ENCODE peak calls at places on chromosomes 11 and 22, in five cellular contexts. P is MV-4-11, E is adipocyte, J is HS-5, I is fibroblast of lung. X is an unnamed sample.

GRCh38 chr11:123083623-123084029 is 21.7 kb upstream of the HSPA8 start:
- DNase-seq in P (peak), E (peak), J (peak), I (peak), X (no peak)

GRCh38 chr11:19868281-19868821 is 155.7 kb downstream of the NAV2 start:
- DNase-seq in P (no peak), E (peak), J (peak), I (peak), X (no peak)

GRCh38 chr11:31813242-31813960 is 2.3 kb upstream of the PAX6 start:
- DNase-seq in P (no peak), E (peak), J (no peak), I (peak), X (no peak)

GRCh38 chr11:5620606-5621521 is 3.9 kb upstream of the TRIM34 start:
- DNase-seq in P (no peak), E (peak), J (peak), I (peak), X (no peak)

GRCh38 chr11:77081976-77082836 is 15.4 kb downstream of the CAPN5 start:
- DNase-seq in P (no peak), E (no peak), J (no peak), I (no peak), X (no peak)

GRCh38 chr22:41925783-41926460 is 684 bp downstream of the TNFRSF13C start:
- DNase-seq in P (peak), E (peak), J (no peak), I (peak), X (no peak)

GRCh38 chr11:17153759-17154158 is 54.0 kb downstream of the PIK3C2A start:
- DNase-seq in P (no peak), E (no peak), J (no peak), I (no peak), X (no peak)

GRCh38 chr22:50271011-50271394 is 823 bp upstream of the MAPK11 start:
- DNase-seq in P (no peak), E (no peak), J (no peak), I (no peak), X (no peak)

GRCh38 chr22:34645375-34645774 is 420.6 kb upstream of the ISX start:
- DNase-seq in P (no peak), E (no peak), J (no peak), I (no peak), X (no peak)

GRCh38 chr11:21806982-21807749 is 385.7 kb upstream of the ANO5 start:
- DNase-seq in P (no peak), E (no peak), J (no peak), I (no peak), X (no peak)

GRCh38 chr11:77179048-77179447 is 51.0 kb downstream of the MYO7A start:
- DNase-seq in P (no peak), E (no peak), J (no peak), I (no peak), X (no peak)

GRCh38 chr11:10317776-10318526 is 13.1 kb downstream of the ADM start:
- DNase-seq in P (no peak), E (no peak), J (no peak), I (no peak), X (no peak)

GRCh38 chr11:34239465-34240149 is 118.2 kb downstream of the ABTB2 start:
- DNase-seq in P (no peak), E (no peak), J (no peak), I (no peak), X (no peak)

GRCh38 chr11:73321342-73322110 is 13.4 kb downstream of the ARHGEF17 start:
- DNase-seq in P (peak), E (peak), J (no peak), I (peak), X (no peak)

GRCh38 chr11:71395010-71395560 is 53.1 kb downstream of the DHCR7 start:
- DNase-seq in P (no peak), E (no peak), J (no peak), I (no peak), X (no peak)

GRCh38 chr11:37371346-37371970 is 773.4 kb upstream of the RAG2 start:
- DNase-seq in P (no peak), E (no peak), J (no peak), I (peak), X (no peak)

GRCh38 chr11:95245038-95245437 is 14.0 kb upstream of the SESN3 start:
- DNase-seq in P (no peak), E (peak), J (no peak), I (peak), X (no peak)

GRCh38 chr11:43735931-43736330 is 55.4 kb downstream of the HSD17B12 start:
- DNase-seq in P (peak), E (peak), J (peak), I (peak), X (no peak)

GRCh38 chr22:21025266-21025665 is 7.1 kb downstream of the SLC7A4 start:
- DNase-seq in P (no peak), E (no peak), J (no peak), I (no peak), X (no peak)

GRCh38 chr11:128508785-128509518 is 78.4 kb downstream of the ETS1 start:
- DNase-seq in P (no peak), E (peak), J (no peak), I (peak), X (no peak)

GRCh38 chr11:108498046-108498815 is at the start of gene POGLUT3:
- DNase-seq in P (peak), E (peak), J (no peak), I (peak), X (peak)

GRCh38 chr22:21698430-21699329 is 32.9 kb downstream of the PPIL2 start:
- DNase-seq in P (no peak), E (peak), J (no peak), I (no peak), X (no peak)

GRCh38 chr11:18754308-18754707 is 28.3 kb upstream of the IGSF22 start:
- DNase-seq in P (no peak), E (no peak), J (no peak), I (peak), X (no peak)

GRCh38 chr11:2539761-2540520 is 95.1 kb downstream of the KCNQ1 start:
- DNase-seq in P (no peak), E (no peak), J (no peak), I (no peak), X (no peak)

GRCh38 chr11:108618529-108618928 is 25.0 kb upstream of the EXPH5 start:
- DNase-seq in P (no peak), E (peak), J (no peak), I (no peak), X (no peak)

GRCh38 chr11:113529606-113530005 is 54.4 kb upstream of the DRD2 start:
- DNase-seq in P (no peak), E (no peak), J (no peak), I (no peak), X (no peak)

GRCh38 chr11:9228086-9228485 is 37.1 kb downstream of the DENND5A start:
- DNase-seq in P (no peak), E (no peak), J (no peak), I (no peak), X (no peak)

GRCh38 chr22:36563444-36563843 is 34.5 kb upstream of the EIF3D start:
- DNase-seq in P (no peak), E (no peak), J (no peak), I (no peak), X (no peak)

GRCh38 chr11:75351541-75352416 is at the start of gene ARRB1:
- DNase-seq in P (peak), E (peak), J (no peak), I (peak), X (peak)

GRCh38 chr11:83194284-83195175 is 1.0 kb downstream of the ANKRD42 start:
- DNase-seq in P (peak), E (peak), J (peak), I (peak), X (peak)

GRCh38 chr11:14784230-14784629 is 107.8 kb downstream of the CYP2R1 start:
- DNase-seq in P (peak), E (no peak), J (no peak), I (no peak), X (no peak)

GRCh38 chr22:49365910-49366309 is 461.8 kb downstream of the BRD1 start:
- DNase-seq in P (no peak), E (no peak), J (no peak), I (no peak), X (no peak)

GRCh38 chr11:76094729-76095128 is 111.6 kb downstream of the WNT11 start:
- DNase-seq in P (no peak), E (no peak), J (no peak), I (no peak), X (no peak)

GRCh38 chr11:70397336-70397982 is 870 bp upstream of the CTTN start:
- DNase-seq in P (peak), E (no peak), J (no peak), I (peak), X (no peak)

GRCh38 chr11:60634151-60634550 is 65.3 kb upstream of the MS4A8 start:
- DNase-seq in P (no peak), E (no peak), J (no peak), I (no peak), X (no peak)

GRCh38 chr11:2518983-2519340 is 74.2 kb downstream of the KCNQ1 start:
- DNase-seq in P (no peak), E (no peak), J (no peak), I (no peak), X (no peak)

GRCh38 chr22:20319745-20320658 is at the start of gene DGCR6L:
- DNase-seq in P (peak), E (peak), J (no peak), I (peak), X (peak)

GRCh38 chr11:100682247-100682969 is 4.7 kb upstream of the ARHGAP42 start:
- DNase-seq in P (peak), E (peak), J (no peak), I (no peak), X (no peak)

GRCh38 chr11:87101956-87102355 is 64.2 kb downstream of the TMEM135 start:
- DNase-seq in P (no peak), E (no peak), J (no peak), I (no peak), X (no peak)

X was measured in AML-193.